ENCODE peak calls at places on chromosomes 4 and X, in eight cellular contexts. X is cardiac muscle cell, Y is A549, Z is astrocyte of the spinal cord, H is fibroblast of pulmonary artery, G is AG10803, B is brain microvascular endothelial cell, N is suprapubic skin. V is an unnamed sample.

GRCh38 chr4:89733936-89734335 is 103.0 kb downstream of the SNCA start:
- DNase-seq in G (no peak), Z (no peak), X (no peak), B (no peak), N (no peak), Y (no peak), H (no peak), V (no peak)

GRCh38 chrX:373641-374471 is 12.9 kb downstream of the PPP2R3B start:
- DNase-seq in Z (peak), N (no peak), X (peak), Y (peak), G (peak), B (no peak), H (peak), V (no peak)

GRCh38 chrX:66004928-66005831 is 34.7 kb downstream of the VSIG4 start:
- DNase-seq in N (no peak), G (no peak), H (no peak), Y (no peak), X (no peak), B (no peak), Z (no peak), V (no peak)

GRCh38 chr4:54085284-54085683 is 14.7 kb upstream of the GSX2 start:
- DNase-seq in Y (peak), X (no peak), N (no peak), B (peak), G (peak), Z (peak), H (peak), V (no peak)

GRCh38 chr4:4859010-4859798 is at the start of gene MSX1:
- DNase-seq in H (peak), G (peak), Z (peak), B (peak), Y (peak), N (peak), X (peak), V (peak)

GRCh38 chrX:57951666-57952319 is 41.5 kb upstream of the ZXDA start:
- DNase-seq in X (no peak), N (no peak), Z (no peak), Y (no peak), G (no peak), B (no peak), H (no peak), V (peak)

GRCh38 chrX:97119474-97120109 is 235.9 kb downstream of the RPA4 start:
- DNase-seq in N (no peak), H (no peak), G (no peak), Z (no peak), X (no peak), Y (no peak), B (no peak), V (no peak)

GRCh38 chr4:142548491-142548890 is 297.6 kb downstream of the INPP4B start:
- DNase-seq in G (no peak), N (no peak), X (no peak), Y (no peak), H (no peak), Z (no peak), B (no peak), V (no peak)

GRCh38 chrX:108070891-108071290 is 20.5 kb downstream of the PSMD10 start:
- DNase-seq in H (peak), B (peak), Z (peak), Y (peak), X (no peak), N (no peak), G (peak), V (no peak)

GRCh38 chrX:155819525-155819924 is 61.6 kb upstream of the VAMP7 start:
- DNase-seq in N (no peak), H (no peak), X (no peak), Y (no peak), B (no peak), Z (no peak), G (peak), V (no peak)

GRCh38 chr4:163776961-163777360 is 282.5 kb downstream of the TMA16 start:
- DNase-seq in Y (no peak), B (peak), X (no peak), G (no peak), Z (no peak), H (no peak), N (no peak), V (no peak)

GRCh38 chrX:129695535-129695934 is 40.8 kb upstream of the APLN start:
- DNase-seq in X (no peak), G (no peak), N (no peak), B (no peak), Z (no peak), Y (no peak), H (no peak), V (no peak)

GRCh38 chrX:129698150-129698549 is 40.6 kb upstream of the XPNPEP2 start:
- DNase-seq in B (no peak), G (no peak), Y (peak), N (no peak), H (no peak), X (no peak), Z (no peak), V (no peak)

GRCh38 chrX:129695937-129696336 is 41.2 kb upstream of the APLN start:
- DNase-seq in H (no peak), N (no peak), Y (no peak), Z (no peak), X (no peak), B (no peak), G (no peak), V (no peak)

GRCh38 chrX:129697204-129697829 is 41.5 kb upstream of the XPNPEP2 start:
- DNase-seq in G (no peak), N (no peak), Y (no peak), B (no peak), H (no peak), X (no peak), Z (no peak), V (no peak)

DNA sequence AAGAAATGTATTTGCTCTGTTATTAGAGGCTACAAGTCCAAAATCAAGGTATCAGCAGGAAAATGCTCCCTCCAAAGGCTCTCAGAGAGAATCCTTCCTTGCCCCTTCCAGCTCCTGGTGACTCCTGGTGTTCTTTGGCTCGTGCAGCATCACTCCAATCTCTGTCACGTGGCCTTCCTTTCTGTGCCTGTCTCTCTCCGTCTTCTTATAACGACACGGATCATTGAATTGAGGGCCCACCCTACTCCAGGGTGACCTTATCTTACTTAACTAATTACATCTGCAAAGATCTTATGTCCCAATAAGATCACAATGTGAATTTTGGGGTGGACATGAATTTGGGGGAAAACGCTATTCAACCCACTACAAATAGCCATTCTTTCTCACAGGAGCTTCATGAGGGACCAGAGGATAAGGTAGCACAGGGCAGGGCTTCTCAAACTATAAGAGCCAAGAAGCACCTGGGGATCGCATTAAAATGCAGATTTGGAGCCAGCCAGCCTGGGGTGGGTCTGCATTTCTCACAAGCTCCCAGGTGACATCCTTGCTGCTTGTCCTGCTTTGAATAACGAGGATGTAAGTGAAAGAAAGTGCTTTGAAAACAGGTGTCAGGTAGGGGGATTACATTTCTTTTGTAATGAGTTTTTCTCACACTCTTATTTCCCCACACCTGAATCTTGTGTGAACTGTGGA is 41.9 kb upstream of the APLN start:
- DNase-seq in B (no peak), Z (no peak), N (no peak), Y (no peak), X (no peak), G (no peak), H (no peak), V (no peak)
- H3K4me3 ChIP-seq in B (no peak), Z (no peak), N (no peak), Y (no peak), X (no peak), G (no peak), H (no peak), V (no peak)

DNA sequence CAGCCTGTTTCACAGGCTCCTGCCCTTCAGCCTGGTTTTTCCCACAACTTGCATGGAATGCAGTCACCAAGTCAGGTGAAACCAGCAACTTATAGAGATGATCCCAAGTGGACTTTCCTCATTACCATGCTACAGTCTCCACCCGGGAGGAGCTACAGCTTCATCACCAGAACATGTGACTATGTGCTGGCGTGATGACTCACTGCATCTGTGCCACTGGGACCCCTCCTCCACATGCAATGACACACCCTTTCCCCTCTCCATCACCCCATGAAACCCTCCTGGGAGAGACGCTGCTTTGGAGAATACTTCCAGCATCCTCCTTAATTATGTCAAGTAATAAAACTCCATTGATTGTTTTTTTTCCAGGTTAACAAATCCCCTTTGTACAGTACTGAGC is 17.6 kb downstream of the QDPR start:
- DNase-seq in B (peak), H (peak), G (peak), Z (peak), N (no peak), X (no peak), Y (peak), V (no peak)
- TF ChIP-seq CTCF in B (no peak), H (no peak), G (no peak), Z (no peak), N (no peak), X (no peak), Y (no peak), V (no peak)

DNA sequence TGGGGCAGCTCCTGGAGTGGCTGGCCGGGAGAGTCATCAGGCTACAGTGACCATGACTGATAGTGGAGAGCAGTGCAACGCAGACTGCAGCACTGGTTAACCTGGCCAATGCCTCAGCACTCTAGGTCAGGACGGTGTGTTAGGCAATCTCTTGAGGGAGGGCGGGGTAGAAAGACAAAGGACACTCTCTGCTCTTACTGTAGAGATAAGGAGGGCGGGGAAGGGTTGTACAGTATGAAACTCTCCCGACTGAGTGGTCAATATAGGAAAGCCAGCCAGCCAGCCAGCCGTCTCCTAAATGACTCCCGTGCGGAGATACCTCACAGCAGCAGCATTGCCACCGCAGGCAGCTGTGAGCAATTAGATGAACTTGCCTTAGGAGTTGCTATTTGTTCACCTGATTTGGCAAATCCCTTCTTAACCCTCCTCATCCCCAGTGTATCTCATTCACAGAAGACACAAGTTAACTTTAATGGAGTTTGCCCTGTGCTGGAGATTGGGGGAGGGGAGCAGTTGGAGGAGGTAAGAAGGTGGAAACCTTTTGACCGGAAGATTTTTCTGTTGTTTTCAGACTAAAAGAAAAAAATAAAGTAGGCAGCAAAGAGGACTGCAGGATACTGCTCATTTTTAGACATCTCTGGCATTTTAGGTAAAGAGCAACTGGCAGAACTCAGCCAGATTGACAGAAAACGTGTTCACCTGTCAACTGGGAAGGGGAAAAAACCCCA is 330.5 kb downstream of the HNRNPD start:
- DNase-seq in Y (no peak), H (no peak), Z (no peak), N (no peak), B (no peak), X (peak), G (no peak), V (no peak)
- H3K4me3 ChIP-seq in Y (no peak), H (no peak), Z (no peak), N (peak), B (no peak), X (peak), G (no peak), V (no peak)

GRCh38 chrX:48833531-48834138 is 1.8 kb downstream of the PCSK1N start:
- DNase-seq in H (no peak), Z (no peak), N (no peak), X (no peak), B (no peak), Y (peak), G (no peak), V (no peak)
- TF ChIP-seq CTCF in H (no peak), Z (no peak), N (no peak), X (no peak), B (no peak), Y (peak), G (no peak), V (no peak)

V was measured in GM12865.